ENCODE peak calls at places on chromosomes 16 and 17, in six cellular contexts. One of them, this sample, is unnamed.
A peak's percentile ranks its signal among the peaks of the same experiment; 100 is the strongest.

GRCh38 chr17:40883031-40883430 is 2.0 kb downstream of the KRT20 start:
- DNase-seq in mammary epithelial cell: no peak
- DNase-seq in stimulated activated naive CD4-positive, alpha-beta T cell: no peak
- DNase-seq in heart left ventricle: no peak
- DNase-seq in left ventricle myocardium inferior: no peak
- DNase-seq in NCI-H446 treated with DMSO at 0.1 percent for 48 hours: no peak
- DNase-seq in this sample: no peak

GRCh38 chr16:1158456-1159324 is 5.8 kb downstream of the CACNA1H start:
- DNase-seq in mammary epithelial cell: no peak
- DNase-seq in left ventricle myocardium inferior: peak; percentile 78
- DNase-seq in stimulated activated naive CD4-positive, alpha-beta T cell: no peak
- DNase-seq in heart left ventricle: peak; percentile 88
- DNase-seq in NCI-H446 treated with DMSO at 0.1 percent for 48 hours: no peak
- DNase-seq in this sample: no peak

GRCh38 chr16:60645541-60645940 is 1390.7 kb downstream of the CDH8 start:
- DNase-seq in NCI-H446 treated with DMSO at 0.1 percent for 48 hours: no peak
- DNase-seq in left ventricle myocardium inferior: no peak
- DNase-seq in heart left ventricle: no peak
- DNase-seq in stimulated activated naive CD4-positive, alpha-beta T cell: no peak
- DNase-seq in mammary epithelial cell: no peak
- DNase-seq in this sample: no peak

GRCh38 chr16:85974428-85975375 is 75.7 kb downstream of the IRF8 start:
- DNase-seq in left ventricle myocardium inferior: no peak
- DNase-seq in mammary epithelial cell: no peak
- DNase-seq in heart left ventricle: no peak
- DNase-seq in NCI-H446 treated with DMSO at 0.1 percent for 48 hours: no peak
- DNase-seq in stimulated activated naive CD4-positive, alpha-beta T cell: no peak
- DNase-seq in this sample: no peak

GRCh38 chr17:44314869-44315661 is 6.7 kb downstream of the RUNDC3A start:
- DNase-seq in stimulated activated naive CD4-positive, alpha-beta T cell: no peak
- DNase-seq in heart left ventricle: no peak
- DNase-seq in NCI-H446 treated with DMSO at 0.1 percent for 48 hours: no peak
- DNase-seq in mammary epithelial cell: peak; percentile 59
- DNase-seq in left ventricle myocardium inferior: no peak
- DNase-seq in this sample: no peak

GRCh38 chr17:83192161-83192788 is 112.9 kb downstream of the METRNL start:
- DNase-seq in heart left ventricle: no peak
- DNase-seq in left ventricle myocardium inferior: peak; percentile 16
- DNase-seq in stimulated activated naive CD4-positive, alpha-beta T cell: no peak
- DNase-seq in mammary epithelial cell: no peak
- DNase-seq in NCI-H446 treated with DMSO at 0.1 percent for 48 hours: no peak
- DNase-seq in this sample: no peak

GRCh38 chr17:47720754-47721533 is 12.1 kb upstream of the TBX21 start:
- DNase-seq in mammary epithelial cell: peak; percentile 32
- DNase-seq in stimulated activated naive CD4-positive, alpha-beta T cell: no peak
- DNase-seq in heart left ventricle: no peak
- DNase-seq in NCI-H446 treated with DMSO at 0.1 percent for 48 hours: no peak
- DNase-seq in left ventricle myocardium inferior: no peak
- DNase-seq in this sample: no peak

GRCh38 chr17:60522889-60523626 is 3.0 kb downstream of the APPBP2 start:
- DNase-seq in left ventricle myocardium inferior: no peak
- DNase-seq in mammary epithelial cell: no peak
- DNase-seq in stimulated activated naive CD4-positive, alpha-beta T cell: no peak
- DNase-seq in NCI-H446 treated with DMSO at 0.1 percent for 48 hours: no peak
- DNase-seq in heart left ventricle: no peak
- DNase-seq in this sample: no peak

GRCh38 chr17:58330997-58331814 is 2.6 kb upstream of the TSPOAP1 start:
- DNase-seq in stimulated activated naive CD4-positive, alpha-beta T cell: peak; percentile 47
- DNase-seq in mammary epithelial cell: no peak
- DNase-seq in heart left ventricle: no peak
- DNase-seq in left ventricle myocardium inferior: peak; percentile 23
- DNase-seq in NCI-H446 treated with DMSO at 0.1 percent for 48 hours: no peak
- DNase-seq in this sample: peak; percentile 27

GRCh38 chr16:86031141-86031678 is 132.2 kb downstream of the IRF8 start:
- DNase-seq in NCI-H446 treated with DMSO at 0.1 percent for 48 hours: no peak
- DNase-seq in stimulated activated naive CD4-positive, alpha-beta T cell: no peak
- DNase-seq in left ventricle myocardium inferior: no peak
- DNase-seq in mammary epithelial cell: no peak
- DNase-seq in heart left ventricle: no peak
- DNase-seq in this sample: no peak